ENCODE peak calls at places on chromosomes 6 and 20, in eight cellular contexts. Z is COR-L47; H is HL-60; E is stimulated activated CD8-positive, alpha-beta memory T cell treated with anti-CD3 and anti-CD28 coated beads, Interleukin-2, amount 100 ng/mL, for 1 hour; I is GM13977; J is RWPE1; D is choroid plexus epithelial cell; M is iris pigment epithelial cell. F is an unnamed sample.

GRCh38 chr6:118719351-118720124 is 68.1 kb upstream of the CEP85L start:
- DNase-seq in Z (no peak), H (no peak), E (no peak), I (peak; percentile 53), J (no peak), D (no peak), M (no peak), F (no peak)

GRCh38 chr6:16450285-16450684 is 211.9 kb downstream of the GMPR start:
- DNase-seq in Z (no peak), H (no peak), E (no peak), I (no peak), J (no peak), D (peak; percentile 80), M (peak; percentile 87), F (no peak)

GRCh38 chr20:10711903-10712373 is 38.1 kb upstream of the JAG1 start:
- DNase-seq in Z (no peak), H (no peak), E (no peak), I (no peak), J (no peak), D (no peak), M (no peak), F (no peak)

GRCh38 chr6:30752164-30752927 is 8.0 kb upstream of the IER3 start:
- DNase-seq in Z (no peak), H (peak; percentile 58), E (no peak), I (no peak), J (peak; percentile 93), D (peak; percentile 98), M (peak; percentile 100), F (no peak)

GRCh38 chr6:11428351-11428750 is 109.2 kb upstream of the TMEM170B start:
- DNase-seq in Z (no peak), H (no peak), E (no peak), I (no peak), J (no peak), D (no peak), M (no peak), F (no peak)

GRCh38 chr6:33306356-33306755 is 7.5 kb downstream of the TAPBP start:
- DNase-seq in Z (no peak), H (no peak), E (no peak), I (no peak), J (no peak), D (no peak), M (no peak), F (no peak)

GRCh38 chr6:36914227-36914794 is 28.6 kb downstream of the C6orf89 start:
- DNase-seq in Z (no peak), H (no peak), E (no peak), I (no peak), J (peak; percentile 90), D (peak; percentile 63), M (peak; percentile 48), F (no peak)

GRCh38 chr6:148329568-148330299 is 12.9 kb upstream of the SASH1 start:
- DNase-seq in Z (no peak), H (no peak), E (no peak), I (no peak), J (peak; percentile 48), D (peak; percentile 63), M (peak; percentile 91), F (no peak)

GRCh38 chr6:11618533-11618932 is 81.0 kb downstream of the TMEM170B start:
- DNase-seq in Z (no peak), H (peak; percentile 16), E (no peak), I (peak; percentile 24), J (no peak), D (peak; percentile 62), M (peak; percentile 34), F (no peak)

GRCh38 chr20:3471397-3472021 is 691 bp downstream of the ATRN start:
- DNase-seq in Z (no peak), H (no peak), E (no peak), I (no peak), J (peak; percentile 30), D (peak; percentile 6), M (no peak), F (no peak)

GRCh38 chr6:150057501-150057951 is 11.4 kb downstream of the ULBP3 start:
- DNase-seq in Z (no peak), H (no peak), E (no peak), I (no peak), J (no peak), D (no peak), M (no peak), F (no peak)

GRCh38 chr20:23879811-23880374 is 345 bp upstream of the CST5 start:
- DNase-seq in Z (no peak), H (no peak), E (no peak), I (no peak), J (no peak), D (no peak), M (no peak), F (no peak)

GRCh38 chr6:159257846-159258245 is 88.6 kb downstream of the FNDC1 start:
- DNase-seq in Z (no peak), H (no peak), E (no peak), I (no peak), J (no peak), D (no peak), M (no peak), F (no peak)

GRCh38 chr6:66307490-66307889 is 600.5 kb upstream of the EYS start:
- DNase-seq in Z (peak; percentile 19), H (no peak), E (no peak), I (no peak), J (no peak), D (peak; percentile 13), M (peak; percentile 1), F (no peak)

GRCh38 chr20:48605364-48606116 is 222.3 kb downstream of the PREX1 start:
- DNase-seq in Z (no peak), H (no peak), E (no peak), I (no peak), J (no peak), D (no peak), M (no peak), F (no peak)

F was measured in D721Med.